ENCODE peak calls at places on chromosomes 12 and 14, in four cellular contexts. One of them, this sample, is unnamed. For H3K27me3, the result is how much of the 10 kb centered on the place peaks cover.

GRCh38 chr12:31773867-31774266 is 45.0 kb upstream of the AMN1 start:
- DNase-seq in DND-41: no peak
- DNase-seq in sigmoid colon: no peak
- DNase-seq in lung: no peak
- DNase-seq in this sample: no peak

GRCh38 chr14:98136420-98136819 is 1135.6 kb downstream of the BCL11B start:
- DNase-seq in DND-41: peak
- DNase-seq in sigmoid colon: no peak
- DNase-seq in lung: no peak
- DNase-seq in this sample: no peak

GRCh38 chr14:58733451-58734208 is 95.9 kb downstream of the DACT1 start:
- DNase-seq in sigmoid colon: no peak
- DNase-seq in lung: no peak
- DNase-seq in DND-41: no peak
- DNase-seq in this sample: no peak

GRCh38 chr12:124422142-124422569 is 127.3 kb downstream of the RFLNA start:
- DNase-seq in sigmoid colon: no peak
- DNase-seq in DND-41: no peak
- DNase-seq in lung: peak
- DNase-seq in this sample: no peak

GRCh38 chr14:44846232-44846824 is 115.4 kb downstream of the KLHL28 start:
- DNase-seq in lung: no peak
- DNase-seq in sigmoid colon: no peak
- DNase-seq in DND-41: peak
- DNase-seq in this sample: no peak

GRCh38 chr12:64085154-64085553 is 136.9 kb downstream of the KICS2 start:
- DNase-seq in lung: no peak
- DNase-seq in sigmoid colon: no peak
- DNase-seq in DND-41: no peak
- DNase-seq in this sample: no peak

GRCh38 chr12:74111688-74112360 is 425.8 kb upstream of the ATXN7L3B start:
- DNase-seq in sigmoid colon: no peak
- DNase-seq in lung: no peak
- DNase-seq in DND-41: peak
- DNase-seq in this sample: no peak

GRCh38 chr12:111775205-111776193 is 8.8 kb downstream of the ALDH2 start:
- DNase-seq in sigmoid colon: peak
- DNase-seq in lung: peak
- DNase-seq in DND-41: no peak
- DNase-seq in this sample: peak

GRCh38 chr12:109494348-109494881 is 17.0 kb downstream of the UBE3B start:
- DNase-seq in sigmoid colon: no peak
- DNase-seq in DND-41: no peak
- DNase-seq in lung: no peak
- DNase-seq in this sample: no peak

GRCh38 chr14:91731018-91731417 is 868 bp downstream of the CATSPERB start:
- DNase-seq in lung: no peak
- DNase-seq in sigmoid colon: no peak
- DNase-seq in DND-41: no peak
- DNase-seq in this sample: no peak

GRCh38 chr14:53894456-53894855 is 62.2 kb downstream of the BMP4 start:
- DNase-seq in sigmoid colon: no peak
- DNase-seq in lung: no peak
- DNase-seq in DND-41: no peak
- DNase-seq in this sample: peak

GRCh38 chr14:36874396-36875138 is 212.9 kb downstream of the PAX9 start:
- DNase-seq in sigmoid colon: no peak
- DNase-seq in lung: no peak
- DNase-seq in DND-41: no peak
- DNase-seq in this sample: no peak

GRCh38 chr12:26123482-26123980 is 1.3 kb downstream of the BHLHE41 start:
- DNase-seq in sigmoid colon: no peak
- DNase-seq in DND-41: no peak
- DNase-seq in lung: no peak
- DNase-seq in this sample: no peak

GRCh38 chr14:75967866-75968265 is 13.9 kb downstream of the TGFB3 start:
- DNase-seq in sigmoid colon: no peak
- DNase-seq in DND-41: no peak
- DNase-seq in lung: no peak
- DNase-seq in this sample: no peak

GRCh38 chr14:100832311-100832960 is 6.5 kb downstream of the MEG3 start:
- DNase-seq in sigmoid colon: no peak
- DNase-seq in DND-41: no peak
- DNase-seq in lung: no peak
- DNase-seq in this sample: no peak

GRCh38 chr12:6620137-6620884 is 13.1 kb upstream of the CHD4 start:
- DNase-seq in lung: no peak
- DNase-seq in sigmoid colon: no peak
- DNase-seq in DND-41: no peak
- DNase-seq in this sample: no peak

GRCh38 chr14:96852823-96853422 is 55.7 kb downstream of the VRK1 start:
- DNase-seq in sigmoid colon: no peak
- DNase-seq in DND-41: no peak
- DNase-seq in lung: no peak
- DNase-seq in this sample: peak

GRCh38 chr14:62914025-62914424 is 131.2 kb downstream of the KCNH5 start:
- DNase-seq in DND-41: no peak
- DNase-seq in sigmoid colon: no peak
- DNase-seq in lung: no peak
- DNase-seq in this sample: no peak

GRCh38 chr12:48285751-48286650 is 64.7 kb downstream of the ZNF641 start:
- DNase-seq in lung: no peak
- DNase-seq in sigmoid colon: no peak
- DNase-seq in DND-41: peak
- DNase-seq in this sample: no peak

GRCh38 chr14:92510972-92511371 is 2.6 kb upstream of the RIN3 start:
- DNase-seq in DND-41: no peak
- DNase-seq in lung: no peak
- DNase-seq in sigmoid colon: peak
- DNase-seq in this sample: no peak

GRCh38 chr12:107318804-107319535 is 225.6 kb upstream of the CRY1 start:
- DNase-seq in lung: no peak
- DNase-seq in sigmoid colon: no peak
- DNase-seq in DND-41: no peak
- DNase-seq in this sample: no peak

GRCh38 chr12:108461071-108461670 is 53.9 kb upstream of the FICD start:
- DNase-seq in lung: no peak
- DNase-seq in sigmoid colon: no peak
- DNase-seq in DND-41: no peak
- DNase-seq in this sample: no peak

GRCh38 chr12:89225401-89225800 is 126.9 kb downstream of the DUSP6 start:
- DNase-seq in lung: peak
- DNase-seq in DND-41: peak
- DNase-seq in sigmoid colon: no peak
- DNase-seq in this sample: no peak

GRCh38 chr12:109775172-109775881 is 57.9 kb downstream of the TRPV4 start:
- DNase-seq in lung: peak
- DNase-seq in sigmoid colon: peak
- DNase-seq in DND-41: peak
- DNase-seq in this sample: no peak

GRCh38 chr12:31491819-31492598 is 98.9 kb downstream of the DENND5B start:
- DNase-seq in lung: no peak
- DNase-seq in sigmoid colon: no peak
- DNase-seq in DND-41: no peak
- DNase-seq in this sample: peak

GRCh38 chr12:31828057-31828456 is 99.2 kb upstream of the AMN1 start:
- DNase-seq in lung: no peak
- DNase-seq in sigmoid colon: no peak
- DNase-seq in DND-41: no peak
- DNase-seq in this sample: no peak

GRCh38 chr12:49888461-49889151 is 15.1 kb downstream of the FAIM2 start:
- DNase-seq in sigmoid colon: peak
- DNase-seq in lung: no peak
- DNase-seq in DND-41: no peak
- DNase-seq in this sample: no peak

DNA sequence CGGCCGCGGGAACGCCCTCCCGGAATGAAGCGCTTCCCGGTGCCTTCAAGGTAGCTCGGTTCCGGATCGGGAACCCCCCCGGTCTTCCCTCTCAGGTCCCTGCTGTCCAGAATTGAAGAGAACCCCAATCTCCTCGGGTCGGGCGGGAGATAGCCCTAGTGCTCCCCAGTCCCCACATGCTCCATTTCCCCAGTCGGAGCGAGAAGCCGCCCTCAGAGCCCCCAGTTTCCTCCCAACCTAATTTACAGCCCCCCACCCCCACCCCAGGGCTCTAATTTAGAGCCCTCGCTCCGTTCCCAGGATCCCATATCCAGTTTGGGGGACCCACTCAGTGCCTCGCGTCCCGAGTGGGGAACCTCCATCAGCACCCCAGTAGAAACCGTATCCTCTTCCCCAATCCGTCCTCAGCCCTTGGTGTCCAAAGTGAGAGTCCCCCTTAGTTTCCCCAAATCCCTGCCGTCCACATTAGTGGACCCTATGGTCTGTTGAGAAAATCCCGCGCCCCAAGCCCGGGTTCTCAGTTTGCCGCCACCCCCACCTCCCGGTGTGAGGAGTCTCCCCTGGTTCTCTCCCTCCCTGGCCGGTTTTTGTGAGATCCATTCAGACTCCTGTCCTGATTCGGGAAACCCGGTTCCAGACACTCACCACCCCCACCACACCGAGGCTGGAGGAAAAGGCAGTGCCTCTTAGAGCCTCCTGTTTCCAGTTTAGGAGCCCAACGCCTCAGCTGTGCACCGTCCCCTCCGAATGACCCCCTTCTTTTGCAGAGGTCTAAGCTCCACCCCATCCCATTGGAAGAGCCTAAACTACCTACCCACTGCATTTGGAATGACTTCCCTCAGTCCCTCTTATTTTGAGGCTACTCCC is 745 bp upstream of the MSI1 start:
- DNase-seq in sigmoid colon: no peak
- DNase-seq in DND-41: no peak
- DNase-seq in lung: no peak
- DNase-seq in this sample: no peak
- H3K27me3 ChIP-seq in sigmoid colon: under half
- H3K27me3 ChIP-seq in DND-41: under half
- H3K27me3 ChIP-seq in lung: under half
- H3K27me3 ChIP-seq in this sample: under half

DNA sequence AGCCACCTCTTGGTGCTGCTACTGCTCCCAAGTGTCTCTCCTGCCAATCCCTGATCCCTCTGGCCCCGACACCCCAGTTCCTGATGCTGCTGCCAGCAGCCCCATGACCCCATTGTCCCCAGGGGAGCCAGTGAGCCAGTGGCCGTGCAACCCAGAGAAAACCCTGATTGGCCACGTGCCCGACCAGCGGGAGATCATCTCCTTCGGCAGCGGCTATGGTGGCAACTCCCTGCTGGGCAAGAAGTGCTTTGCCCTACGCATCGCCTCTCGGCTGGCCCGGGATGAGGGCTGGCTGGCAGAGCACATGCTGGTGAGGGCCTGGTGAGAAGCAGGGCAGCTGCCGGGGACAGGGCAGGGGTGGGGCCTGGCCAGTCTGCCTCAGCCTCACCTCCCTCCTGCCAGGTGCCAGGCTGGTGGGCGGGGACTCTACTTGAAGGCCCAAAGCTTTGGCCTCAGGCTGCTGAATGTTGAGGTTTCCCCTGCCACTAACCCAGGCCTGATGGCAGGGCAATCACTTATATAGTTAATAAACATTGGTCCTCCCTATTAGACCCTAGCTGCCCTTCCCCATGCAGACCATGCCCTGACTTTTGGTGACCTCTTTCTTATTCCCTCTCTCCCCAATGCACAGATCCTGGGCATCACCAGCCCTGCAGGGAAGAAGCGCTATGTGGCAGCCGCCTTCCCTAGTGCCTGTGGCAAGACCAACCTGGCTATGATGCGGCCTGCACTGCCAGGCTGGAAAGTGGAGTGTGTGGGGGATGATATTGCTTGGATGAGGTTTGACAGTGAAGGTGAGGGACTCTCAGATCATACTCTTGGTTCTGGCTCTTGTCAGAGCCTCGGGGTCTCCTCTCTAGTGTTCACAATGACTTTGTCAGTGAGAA is 5.1 kb downstream of the PCK2 start:
- DNase-seq in sigmoid colon: no peak
- DNase-seq in DND-41: no peak
- DNase-seq in lung: no peak
- DNase-seq in this sample: no peak
- H3K4me3 ChIP-seq in sigmoid colon: no peak
- H3K4me3 ChIP-seq in DND-41: no peak
- H3K4me3 ChIP-seq in lung: no peak
- H3K4me3 ChIP-seq in this sample: no peak

GRCh38 chr14:82999802-83000201 is 1466.1 kb upstream of the SEL1L start:
- DNase-seq in sigmoid colon: no peak
- DNase-seq in DND-41: no peak
- DNase-seq in lung: no peak
- DNase-seq in this sample: no peak
- TF ChIP-seq CTCF in sigmoid colon: no peak
- TF ChIP-seq CTCF in DND-41: peak
- TF ChIP-seq CTCF in lung: no peak
- TF ChIP-seq CTCF in this sample: peak

GRCh38 chr12:2263921-2264320 is 211.1 kb downstream of the CACNA1C start:
- DNase-seq in sigmoid colon: no peak
- DNase-seq in DND-41: no peak
- DNase-seq in lung: no peak
- DNase-seq in this sample: no peak
- H3K27me3 ChIP-seq in sigmoid colon: under half
- H3K27me3 ChIP-seq in DND-41: under half
- H3K27me3 ChIP-seq in lung: under half
- H3K27me3 ChIP-seq in this sample: under half

GRCh38 chr14:32576088-32576795 is 247.1 kb downstream of the AKAP6 start:
- DNase-seq in lung: peak
- DNase-seq in DND-41: peak
- DNase-seq in sigmoid colon: peak
- DNase-seq in this sample: no peak
- H3K4me3 ChIP-seq in lung: no peak
- H3K4me3 ChIP-seq in DND-41: no peak
- H3K4me3 ChIP-seq in sigmoid colon: peak
- H3K4me3 ChIP-seq in this sample: no peak

GRCh38 chr14:104293851-104294627 is 155.7 kb downstream of the KIF26A start:
- DNase-seq in DND-41: no peak
- DNase-seq in lung: no peak
- DNase-seq in sigmoid colon: peak
- DNase-seq in this sample: no peak
- TF ChIP-seq CTCF in DND-41: peak
- TF ChIP-seq CTCF in lung: no peak
- TF ChIP-seq CTCF in sigmoid colon: no peak
- TF ChIP-seq CTCF in this sample: no peak

GRCh38 chr12:52446346-52447045 is 5.5 kb downstream of the KRT6B start:
- DNase-seq in sigmoid colon: no peak
- DNase-seq in DND-41: no peak
- DNase-seq in lung: no peak
- DNase-seq in this sample: no peak
- H3K27me3 ChIP-seq in sigmoid colon: under half
- H3K27me3 ChIP-seq in DND-41: under half
- H3K27me3 ChIP-seq in lung: under half
- H3K27me3 ChIP-seq in this sample: under half

GRCh38 chr12:41701943-41702601 is 442.6 kb downstream of the GXYLT1 start:
- DNase-seq in sigmoid colon: no peak
- DNase-seq in DND-41: no peak
- DNase-seq in lung: no peak
- DNase-seq in this sample: no peak
- H3K4me3 ChIP-seq in sigmoid colon: no peak
- H3K4me3 ChIP-seq in DND-41: no peak
- H3K4me3 ChIP-seq in lung: no peak
- H3K4me3 ChIP-seq in this sample: no peak